ENCODE peak calls at places on chromosomes 16 and 17, in four cellular contexts. R is WTC11, Y is GM12878, H is HepG2. A is an unnamed sample.

GRCh38 chr17:77487211-77487629 is 346.5 kb downstream of the SEC14L1 start:
- DNase-seq in R (no peak), Y (no peak), H (no peak), A (no peak)

GRCh38 chr16:89191901-89192184 is 8.5 kb downstream of the SLC22A31 start:
- DNase-seq in R (peak; percentile 16), Y (no peak), H (no peak), A (no peak)

GRCh38 chr17:79793924-79794304 is 3.0 kb downstream of the CBX8 start:
- DNase-seq in R (peak; percentile 63), Y (no peak), H (no peak), A (peak; percentile 74)

GRCh38 chr17:7885357-7886226 is 3.0 kb upstream of the CHD3 start:
- DNase-seq in R (peak; percentile 53), Y (no peak), H (no peak), A (peak; percentile 77)

GRCh38 chr17:16442141-16442540 is 26.8 kb downstream of the TRPV2 start:
- DNase-seq in R (no peak), Y (no peak), H (no peak), A (no peak)

GRCh38 chr17:45224671-45225050 is 3.0 kb downstream of the FMNL1 start:
- DNase-seq in R (no peak), Y (no peak), H (no peak), A (no peak)

GRCh38 chr16:54935411-54936085 is 4.9 kb downstream of the IRX5 start:
- DNase-seq in R (no peak), Y (no peak), H (no peak), A (no peak)

GRCh38 chr16:50653056-50653455 is 28.1 kb downstream of the SNX20 start:
- DNase-seq in R (no peak), Y (no peak), H (no peak), A (no peak)

GRCh38 chr17:61076649-61077048 is 323.0 kb upstream of the TBX2 start:
- DNase-seq in R (no peak), Y (no peak), H (peak; percentile 39), A (no peak)

GRCh38 chr17:18257747-18258355 is 687 bp downstream of the FLII start:
- DNase-seq in R (peak; percentile 69), Y (no peak), H (peak; percentile 53), A (peak; percentile 27)

GRCh38 chr16:4016648-4017047 is 99.6 kb downstream of the ADCY9 start:
- DNase-seq in R (no peak), Y (no peak), H (no peak), A (no peak)

DNA sequence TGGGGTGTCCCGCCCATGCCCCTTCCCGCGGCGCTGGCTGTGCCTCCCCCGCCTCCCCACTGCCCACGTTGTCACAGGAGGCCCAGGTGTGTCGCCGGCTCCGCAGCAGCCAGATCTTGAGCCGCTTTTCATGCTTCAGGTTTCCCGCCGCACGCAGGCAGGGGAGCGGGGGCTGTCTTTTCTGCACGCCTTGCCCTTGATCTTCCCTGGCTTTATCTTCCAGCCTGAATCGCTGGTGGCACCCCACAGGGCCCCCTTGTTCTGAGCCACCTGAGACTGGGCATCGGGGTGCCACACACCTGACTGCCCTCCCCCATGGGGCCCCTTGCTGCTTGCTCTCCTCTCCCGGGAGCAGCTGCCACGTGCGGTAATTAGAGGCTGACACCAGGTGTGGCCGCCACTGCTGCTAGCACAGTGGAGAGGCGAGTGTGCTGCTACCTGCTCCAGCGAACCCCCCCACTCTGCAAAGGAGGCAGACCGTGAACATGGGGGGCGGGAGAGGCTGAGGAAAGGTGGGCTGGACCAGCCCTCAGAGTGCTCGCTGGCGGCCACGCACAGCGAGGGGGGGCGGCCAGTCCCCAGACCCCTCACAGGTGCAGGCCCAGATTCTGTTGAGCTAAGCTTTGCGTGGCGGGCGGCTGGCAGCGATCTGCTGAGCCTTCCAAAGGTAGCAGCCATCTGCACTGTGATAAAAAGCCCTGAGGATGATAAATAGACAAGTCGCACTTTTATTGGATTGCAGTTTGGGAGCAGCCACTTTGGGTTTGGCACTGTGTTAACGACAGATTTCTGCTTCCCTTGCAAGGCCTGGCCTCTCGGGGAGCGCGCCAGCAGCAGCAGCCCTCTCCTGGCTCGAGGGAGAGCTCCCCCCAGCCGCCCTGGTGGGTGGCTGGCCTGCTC is 168.0 kb upstream of the GSE1 start:
- DNase-seq in R (no peak), Y (no peak), H (no peak), A (peak; percentile 49)
- TF ChIP-seq TCF7 in R (no peak), Y (no peak), H (no peak), A (no peak)

GRCh38 chr16:29862383-29862883 is 593 bp downstream of the CDIPT start:
- DNase-seq in R (no peak), Y (no peak), H (no peak), A (peak; percentile 38)
- TF ChIP-seq TCF7 in R (no peak), Y (no peak), H (no peak), A (no peak)

GRCh38 chr17:28133562-28133970 is 91.1 kb downstream of the NLK start:
- DNase-seq in R (no peak), Y (no peak), H (no peak), A (no peak)

GRCh38 chr17:28131592-28131991 is 89.1 kb downstream of the NLK start:
- DNase-seq in R (no peak), Y (no peak), H (no peak), A (no peak)

GRCh38 chr17:28124962-28125361 is 82.5 kb downstream of the NLK start:
- DNase-seq in R (no peak), Y (no peak), H (no peak), A (no peak)

GRCh38 chr17:28125530-28126382 is 83.3 kb downstream of the NLK start:
- DNase-seq in R (no peak), Y (no peak), H (peak; percentile 14), A (no peak)

DNA sequence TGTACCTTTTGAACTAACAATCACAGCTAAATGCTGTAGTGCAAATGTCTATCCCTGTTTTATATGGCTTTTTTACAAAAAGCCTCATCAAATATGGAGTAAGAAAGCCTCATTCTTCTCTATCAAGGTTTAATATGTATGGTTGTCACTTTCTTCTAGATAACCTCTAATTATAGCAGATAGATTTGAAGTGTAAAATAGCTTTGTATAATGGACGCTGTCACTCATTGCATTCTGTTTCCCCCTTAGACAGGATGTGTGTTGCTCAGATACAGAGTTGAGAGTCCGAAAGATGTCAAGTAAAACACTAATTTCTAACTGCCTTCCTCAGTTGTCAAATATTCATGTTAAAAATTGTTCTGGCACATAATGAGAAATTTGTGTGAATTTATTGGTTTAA is 88.0 kb downstream of the NLK start:
- DNase-seq in R (no peak), Y (no peak), H (no peak), A (no peak)
- TF ChIP-seq TCF7 in R (no peak), Y (no peak), H (no peak), A (no peak)

DNA sequence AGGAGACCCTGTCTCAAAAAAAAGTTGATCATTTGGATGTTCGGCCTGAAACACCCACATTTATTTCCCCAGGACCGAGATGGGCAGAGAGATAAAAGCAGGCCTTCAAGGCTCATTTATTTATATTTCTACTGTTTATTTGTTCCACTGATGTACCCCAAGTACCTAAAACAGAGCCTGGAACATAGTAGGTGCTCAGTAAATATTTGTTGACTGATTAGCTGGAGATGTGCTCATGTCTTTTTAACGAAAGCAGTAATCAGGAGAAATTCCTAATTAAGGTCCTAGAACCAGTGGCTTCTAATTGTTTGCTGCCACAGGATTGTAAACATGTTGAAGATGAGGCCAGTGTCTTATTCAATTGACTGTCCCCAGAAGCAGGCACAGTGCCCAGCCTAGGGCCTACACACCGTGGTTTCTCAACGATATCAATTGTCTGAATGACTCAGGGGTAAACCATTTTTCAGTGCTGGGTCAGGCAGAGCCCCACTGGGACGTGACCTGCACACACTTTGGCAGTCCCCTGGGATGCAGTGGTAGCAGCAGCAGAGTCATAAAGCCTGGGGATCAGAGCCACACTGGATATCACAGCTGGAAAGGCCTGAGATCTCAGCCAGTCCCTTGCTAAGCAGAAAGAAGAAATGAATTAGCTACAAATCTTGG is 34.8 kb downstream of the SOST start:
- DNase-seq in R (no peak), Y (no peak), H (peak; percentile 17), A (no peak)
- TF ChIP-seq TCF7 in R (no peak), Y (no peak), H (no peak), A (no peak)

GRCh38 chr17:36705651-36706436 is 104.5 kb downstream of the MRM1 start:
- DNase-seq in R (peak; percentile 70), Y (no peak), H (peak; percentile 18), A (peak; percentile 58)
- TF ChIP-seq TCF7 in R (no peak), Y (no peak), H (no peak), A (no peak)

GRCh38 chr17:40857535-40857934 is 9.5 kb downstream of the KRT12 start:
- DNase-seq in R (no peak), Y (no peak), H (no peak), A (no peak)
- TF ChIP-seq TCF7 in R (no peak), Y (no peak), H (no peak), A (no peak)

DNA sequence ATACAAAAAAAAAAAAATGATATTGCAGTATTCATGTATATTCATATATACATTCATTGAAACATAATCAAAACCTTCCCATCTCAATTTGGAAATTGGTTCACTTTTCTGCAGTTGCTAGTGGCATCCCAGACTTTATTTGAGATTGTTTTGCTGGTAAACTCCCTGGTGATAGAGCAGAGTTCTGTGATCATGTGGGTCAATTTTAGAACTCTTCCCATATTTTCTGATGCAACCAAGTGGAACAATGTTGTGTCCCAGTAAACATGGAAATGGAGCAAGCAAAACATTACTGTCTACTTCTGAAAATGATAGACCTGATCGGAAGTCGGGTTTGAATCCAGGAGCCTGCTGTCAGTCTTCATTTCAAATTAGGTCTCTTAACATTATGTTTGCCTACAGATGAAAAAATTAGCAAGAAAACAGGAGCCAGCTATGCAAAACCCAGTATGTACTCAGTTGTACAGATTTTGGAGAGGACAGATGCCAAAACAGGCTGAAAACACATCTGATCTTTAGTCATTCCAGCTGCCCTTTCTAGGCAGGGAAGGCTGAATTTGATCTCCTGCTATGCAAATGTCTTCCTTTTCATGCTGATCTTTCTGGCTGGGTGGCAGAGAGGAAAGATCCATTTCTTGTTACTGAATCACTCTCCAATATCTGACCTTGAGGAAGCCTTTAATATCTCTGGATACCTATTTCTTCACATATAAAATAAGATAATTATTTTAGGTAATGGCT is 786.6 kb upstream of the SOX9 start:
- DNase-seq in R (no peak), Y (no peak), H (no peak), A (no peak)
- TF ChIP-seq TCF7 in R (no peak), Y (no peak), H (no peak), A (no peak)